ENCODE peak calls at places on chromosomes 5 and 9, in seven cellular contexts. One of them, this sample, is unnamed.

GRCh38 chr5:138083702-138084101 is at the start of gene WNT8A:
- DNase-seq in body of pancreas: no peak
- DNase-seq in HCT116: no peak
- DNase-seq in K562: no peak
- DNase-seq in IMR-90: no peak
- DNase-seq in transverse colon: no peak
- DNase-seq in suprapubic skin: no peak
- DNase-seq in this sample: no peak

GRCh38 chr5:143143973-143144372 is 259.5 kb downstream of the NR3C1 start:
- DNase-seq in body of pancreas: no peak
- DNase-seq in HCT116: no peak
- DNase-seq in K562: no peak
- DNase-seq in IMR-90: peak; percentile 83
- DNase-seq in transverse colon: no peak
- DNase-seq in suprapubic skin: no peak
- DNase-seq in this sample: no peak

GRCh38 chr9:136539427-136540412 is 6.1 kb downstream of the NOTCH1 start:
- DNase-seq in body of pancreas: peak; percentile 94
- DNase-seq in HCT116: peak; percentile 89
- DNase-seq in K562: peak; percentile 94
- DNase-seq in IMR-90: no peak
- DNase-seq in transverse colon: peak; percentile 97
- DNase-seq in suprapubic skin: peak; percentile 96
- DNase-seq in this sample: peak; percentile 84

GRCh38 chr5:38755171-38755570 is 90.6 kb upstream of the OSMR start:
- DNase-seq in body of pancreas: no peak
- DNase-seq in HCT116: no peak
- DNase-seq in K562: no peak
- DNase-seq in IMR-90: peak; percentile 68
- DNase-seq in transverse colon: no peak
- DNase-seq in suprapubic skin: no peak
- DNase-seq in this sample: no peak

GRCh38 chr5:55456216-55456895 is 78.4 kb downstream of the PLPP1 start:
- DNase-seq in body of pancreas: no peak
- DNase-seq in HCT116: no peak
- DNase-seq in K562: no peak
- DNase-seq in IMR-90: peak; percentile 79
- DNase-seq in transverse colon: no peak
- DNase-seq in suprapubic skin: no peak
- DNase-seq in this sample: no peak

GRCh38 chr9:84261082-84261746 is 79.3 kb downstream of the SLC28A3 start:
- DNase-seq in body of pancreas: peak; percentile 81
- DNase-seq in HCT116: peak; percentile 84
- DNase-seq in K562: peak; percentile 74
- DNase-seq in IMR-90: peak; percentile 75
- DNase-seq in transverse colon: peak; percentile 87
- DNase-seq in suprapubic skin: peak; percentile 81
- DNase-seq in this sample: peak; percentile 68

GRCh38 chr9:111065414-111065813 is 27.1 kb upstream of the LPAR1 start:
- DNase-seq in body of pancreas: no peak
- DNase-seq in HCT116: no peak
- DNase-seq in K562: no peak
- DNase-seq in IMR-90: no peak
- DNase-seq in transverse colon: no peak
- DNase-seq in suprapubic skin: no peak
- DNase-seq in this sample: no peak

GRCh38 chr9:133676450-133676849 is 40.3 kb downstream of the DBH start:
- DNase-seq in body of pancreas: no peak
- DNase-seq in HCT116: no peak
- DNase-seq in K562: no peak
- DNase-seq in IMR-90: no peak
- DNase-seq in transverse colon: no peak
- DNase-seq in suprapubic skin: no peak
- DNase-seq in this sample: no peak

GRCh38 chr9:13863112-13863511 is 450.8 kb downstream of the NFIB start:
- DNase-seq in body of pancreas: peak; percentile 33
- DNase-seq in HCT116: no peak
- DNase-seq in K562: no peak
- DNase-seq in IMR-90: peak; percentile 7
- DNase-seq in transverse colon: peak; percentile 8
- DNase-seq in suprapubic skin: no peak
- DNase-seq in this sample: peak; percentile 46

GRCh38 chr5:131814990-131815389 is 18.2 kb upstream of the FNIP1 start:
- DNase-seq in body of pancreas: no peak
- DNase-seq in HCT116: peak; percentile 26
- DNase-seq in K562: peak; percentile 52
- DNase-seq in IMR-90: peak; percentile 91
- DNase-seq in transverse colon: no peak
- DNase-seq in suprapubic skin: no peak
- DNase-seq in this sample: no peak

GRCh38 chr9:128094166-128094949 is 26.3 kb downstream of the SLC25A25 start:
- DNase-seq in body of pancreas: peak; percentile 98
- DNase-seq in HCT116: peak; percentile 89
- DNase-seq in K562: peak; percentile 97
- DNase-seq in IMR-90: peak; percentile 97
- DNase-seq in transverse colon: peak; percentile 88
- DNase-seq in suprapubic skin: peak; percentile 96
- DNase-seq in this sample: peak; percentile 81
- TF ChIP-seq POLR2A in body of pancreas: peak; percentile 82
- TF ChIP-seq POLR2A in HCT116: no peak
- TF ChIP-seq POLR2A in K562: peak; percentile 59
- TF ChIP-seq POLR2A in IMR-90: peak; percentile 37
- TF ChIP-seq POLR2A in transverse colon: peak; percentile 41
- TF ChIP-seq POLR2A in suprapubic skin: peak; percentile 57
- TF ChIP-seq POLR2A in this sample: peak; percentile 29

GRCh38 chr9:123138156-123138555 is 104.7 kb downstream of the GPR21 start:
- DNase-seq in body of pancreas: no peak
- DNase-seq in HCT116: no peak
- DNase-seq in K562: no peak
- DNase-seq in IMR-90: no peak
- DNase-seq in transverse colon: no peak
- DNase-seq in suprapubic skin: no peak
- DNase-seq in this sample: no peak
- H3K27ac ChIP-seq in body of pancreas: no peak overlapping the region
- H3K27ac ChIP-seq in HCT116: no peak overlapping the region
- H3K27ac ChIP-seq in K562: no peak overlapping the region
- H3K27ac ChIP-seq in IMR-90: no peak overlapping the region
- H3K27ac ChIP-seq in transverse colon: no peak overlapping the region
- H3K27ac ChIP-seq in suprapubic skin: no peak overlapping the region
- H3K27ac ChIP-seq in this sample: no peak overlapping the region

DNA sequence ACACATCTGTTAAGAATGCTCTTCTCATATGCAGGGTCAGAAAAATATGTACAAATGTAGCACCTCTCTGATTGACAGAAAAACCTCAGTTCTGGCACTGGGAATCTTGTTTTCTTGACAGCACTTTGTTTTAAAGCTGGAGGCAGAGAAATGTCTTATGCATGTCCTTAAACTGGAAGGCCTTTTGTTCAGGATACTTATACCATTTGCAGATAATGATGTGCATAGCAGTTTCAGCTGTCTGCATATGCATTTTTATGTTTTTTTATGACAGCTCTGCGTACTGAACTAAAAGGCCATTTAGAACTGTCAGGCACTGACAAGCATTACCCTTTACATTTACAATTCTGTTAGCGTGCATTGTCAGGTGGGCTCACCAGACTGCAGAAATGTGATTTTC is 567.8 kb downstream of the EBF1 start:
- DNase-seq in body of pancreas: no peak
- DNase-seq in HCT116: no peak
- DNase-seq in K562: no peak
- DNase-seq in IMR-90: no peak
- DNase-seq in transverse colon: no peak
- DNase-seq in suprapubic skin: no peak
- DNase-seq in this sample: no peak
- TF ChIP-seq POLR2A in body of pancreas: no peak
- TF ChIP-seq POLR2A in HCT116: no peak
- TF ChIP-seq POLR2A in K562: no peak
- TF ChIP-seq POLR2A in IMR-90: no peak
- TF ChIP-seq POLR2A in transverse colon: no peak
- TF ChIP-seq POLR2A in suprapubic skin: no peak
- TF ChIP-seq POLR2A in this sample: no peak

GRCh38 chr9:95099321-95100070 is 218.0 kb downstream of the FANCC start:
- DNase-seq in body of pancreas: no peak
- DNase-seq in HCT116: no peak
- DNase-seq in K562: no peak
- DNase-seq in IMR-90: no peak
- DNase-seq in transverse colon: no peak
- DNase-seq in suprapubic skin: no peak
- DNase-seq in this sample: no peak
- H3K27ac ChIP-seq in body of pancreas: peak overlapping the region; percentile 27
- H3K27ac ChIP-seq in HCT116: no peak overlapping the region
- H3K27ac ChIP-seq in K562: no peak overlapping the region
- H3K27ac ChIP-seq in IMR-90: peak overlapping the region; percentile 10
- H3K27ac ChIP-seq in transverse colon: no peak overlapping the region
- H3K27ac ChIP-seq in suprapubic skin: no peak overlapping the region
- H3K27ac ChIP-seq in this sample: peak overlapping the region; percentile 61

DNA sequence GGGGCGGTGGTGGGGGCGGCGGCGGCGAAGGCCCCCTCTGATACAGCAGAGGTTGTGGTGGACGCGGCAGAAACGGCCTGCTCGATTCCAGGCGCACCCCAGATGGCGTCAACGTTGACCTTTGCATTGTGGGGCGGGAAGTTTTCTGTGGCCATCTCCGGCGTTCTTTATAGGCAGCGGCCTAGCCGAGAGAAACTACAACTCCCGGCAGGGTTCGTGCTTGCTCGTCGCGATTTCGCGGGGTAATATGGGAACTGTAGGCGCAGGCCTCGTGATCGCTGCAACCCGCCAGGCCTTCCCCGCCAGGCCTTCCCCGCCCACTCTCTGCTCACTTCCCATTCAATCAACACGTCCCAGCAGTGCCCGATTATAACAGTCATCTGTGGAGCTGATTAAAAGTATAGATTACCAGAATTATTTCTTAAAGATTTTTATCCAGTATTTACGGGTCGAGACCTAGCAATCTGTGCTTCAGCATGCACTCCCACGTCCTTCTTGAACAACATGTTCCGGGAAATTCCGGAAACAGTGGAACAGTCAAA is at the start of gene BOD1:
- DNase-seq in body of pancreas: peak; percentile 99
- DNase-seq in HCT116: peak; percentile 96
- DNase-seq in K562: peak; percentile 98
- DNase-seq in IMR-90: peak; percentile 98
- DNase-seq in transverse colon: peak; percentile 97
- DNase-seq in suprapubic skin: peak; percentile 99
- DNase-seq in this sample: peak; percentile 96
- TF ChIP-seq POLR2A in body of pancreas: peak; percentile 67
- TF ChIP-seq POLR2A in HCT116: no peak
- TF ChIP-seq POLR2A in K562: no peak
- TF ChIP-seq POLR2A in IMR-90: no peak
- TF ChIP-seq POLR2A in transverse colon: peak; percentile 52
- TF ChIP-seq POLR2A in suprapubic skin: no peak
- TF ChIP-seq POLR2A in this sample: no peak

DNA sequence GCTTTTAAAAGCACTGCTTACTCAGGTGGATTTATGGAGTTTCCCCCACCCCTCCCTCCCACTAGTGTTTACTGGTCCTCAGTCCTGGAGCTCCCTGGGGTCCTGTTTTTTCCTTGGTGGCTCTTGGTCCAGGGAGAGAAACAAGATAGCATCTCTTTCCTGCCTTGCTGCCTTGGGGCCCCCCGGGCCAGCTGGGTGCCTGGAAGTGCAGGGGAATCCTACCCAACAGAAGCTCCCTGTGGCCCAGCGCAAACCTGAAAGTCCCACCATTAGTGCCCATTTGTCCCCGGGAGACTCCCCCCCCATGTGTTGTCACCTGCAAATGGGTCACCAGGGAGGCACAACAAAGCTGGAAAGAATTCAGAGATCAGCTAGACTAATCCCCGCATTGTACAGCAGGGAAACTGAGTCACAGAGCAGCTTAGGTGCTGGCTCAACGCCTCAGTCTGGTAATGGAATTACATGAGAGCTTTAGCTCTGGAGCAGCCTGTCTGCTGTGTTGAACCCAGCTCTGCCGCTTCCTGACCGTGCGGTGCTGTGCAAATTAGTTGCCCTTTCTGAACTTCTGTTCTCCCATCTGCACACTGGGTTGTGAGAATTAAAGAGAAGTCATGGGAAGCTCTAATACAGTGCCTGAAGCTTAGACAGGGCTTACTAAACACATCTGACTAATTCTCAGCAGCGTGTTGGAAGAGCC is 38.2 kb downstream of the DAB2IP start:
- DNase-seq in body of pancreas: no peak
- DNase-seq in HCT116: no peak
- DNase-seq in K562: no peak
- DNase-seq in IMR-90: no peak
- DNase-seq in transverse colon: no peak
- DNase-seq in suprapubic skin: no peak
- DNase-seq in this sample: no peak
- H3K27ac ChIP-seq in body of pancreas: no peak overlapping the region
- H3K27ac ChIP-seq in HCT116: no peak overlapping the region
- H3K27ac ChIP-seq in K562: no peak overlapping the region
- H3K27ac ChIP-seq in IMR-90: no peak overlapping the region
- H3K27ac ChIP-seq in transverse colon: no peak overlapping the region
- H3K27ac ChIP-seq in suprapubic skin: no peak overlapping the region
- H3K27ac ChIP-seq in this sample: no peak overlapping the region

GRCh38 chr9:32552172-32552872 is at the start of the genes SMIM27 and TOPORS:
- DNase-seq in body of pancreas: peak; percentile 90
- DNase-seq in HCT116: peak; percentile 84
- DNase-seq in K562: peak; percentile 90
- DNase-seq in IMR-90: peak; percentile 88
- DNase-seq in transverse colon: peak; percentile 93
- DNase-seq in suprapubic skin: peak; percentile 93
- DNase-seq in this sample: peak; percentile 79
- TF ChIP-seq POLR2A in body of pancreas: peak; percentile 89
- TF ChIP-seq POLR2A in HCT116: peak; percentile 88
- TF ChIP-seq POLR2A in K562: peak; percentile 89
- TF ChIP-seq POLR2A in IMR-90: peak; percentile 90
- TF ChIP-seq POLR2A in transverse colon: peak; percentile 81
- TF ChIP-seq POLR2A in suprapubic skin: peak; percentile 66
- TF ChIP-seq POLR2A in this sample: peak; percentile 69